ENCODE peak calls at places on chromosomes 16 and 17, in six cellular contexts. V, G, U, H, P and I are unnamed samples.

GRCh38 chr16:2764718-2765117 is 12.3 kb downstream of the SRRM2 start:
- DNase-seq in V (no peak), G (no peak), U (no peak), H (no peak), P (no peak), I (no peak)

GRCh38 chr16:87686697-87687570 is 78.9 kb downstream of the KLHDC4 start:
- DNase-seq in V (no peak), G (no peak), U (peak; percentile 8), H (no peak), P (no peak), I (peak; percentile 10)

GRCh38 chr17:7972131-7972785 is 30.2 kb upstream of the GUCY2D start:
- DNase-seq in V (peak; percentile 7), G (no peak), U (peak; percentile 19), H (no peak), P (no peak), I (no peak)

GRCh38 chr17:17682737-17683675 is 1.7 kb downstream of the RAI1 start:
- DNase-seq in V (peak; percentile 76), G (peak; percentile 61), U (peak; percentile 86), H (peak; percentile 50), P (peak; percentile 79), I (peak; percentile 73)

GRCh38 chr17:965311-965989 is 14.1 kb downstream of the NXN start:
- DNase-seq in V (no peak), G (no peak), U (no peak), H (no peak), P (no peak), I (no peak)

GRCh38 chr17:63622571-63623390 is 564 bp downstream of the MAP3K3 start:
- DNase-seq in V (peak; percentile 92), G (peak; percentile 69), U (peak; percentile 69), H (peak; percentile 45), P (no peak), I (peak; percentile 78)

GRCh38 chr17:42034059-42034458 is 14.2 kb downstream of the NKIRAS2 start:
- DNase-seq in V (no peak), G (no peak), U (no peak), H (no peak), P (no peak), I (no peak)

GRCh38 chr17:47649972-47650524 is 329 bp downstream of the KPNB1 start:
- DNase-seq in V (no peak), G (no peak), U (no peak), H (no peak), P (no peak), I (no peak)

GRCh38 chr16:22386976-22387375 is 12.6 kb upstream of the CDR2 start:
- DNase-seq in V (peak; percentile 74), G (peak; percentile 25), U (peak; percentile 95), H (no peak), P (peak; percentile 63), I (no peak)

GRCh38 chr16:79261461-79261860 is 339.1 kb downstream of the MAF start:
- DNase-seq in V (no peak), G (peak; percentile 10), U (no peak), H (no peak), P (no peak), I (peak; percentile 4)

GRCh38 chr17:8326591-8327583 is 12.8 kb upstream of the ODF4 start:
- DNase-seq in V (peak; percentile 59), G (no peak), U (peak; percentile 45), H (no peak), P (no peak), I (no peak)

GRCh38 chr17:29205047-29205446 is 24.8 kb upstream of the MYO18A start:
- DNase-seq in V (no peak), G (no peak), U (peak; percentile 44), H (no peak), P (no peak), I (no peak)

GRCh38 chr16:1175566-1176279 is 22.8 kb downstream of the CACNA1H start:
- DNase-seq in V (no peak), G (no peak), U (no peak), H (no peak), P (no peak), I (no peak)

GRCh38 chr17:79075861-79076406 is 1.3 kb downstream of the ENGASE start:
- DNase-seq in V (no peak), G (no peak), U (no peak), H (no peak), P (no peak), I (no peak)